ENCODE peak calls at places on chromosomes 1 and 21, in eight cellular contexts. L is NCI-H2107; X is AG08396; I is stomach; T is kidney; G is central memory CD4-positive, alpha-beta T cell; Q is psoas muscle; F is CD4-positive, CD25-positive, alpha-beta regulatory T cell. A is an unnamed sample.

GRCh38 chr1:171576144-171576543 is 45.9 kb upstream of the MYOCOS start:
- DNase-seq in L (no peak), X (no peak), I (no peak), T (no peak), G (no peak), Q (no peak), F (no peak), A (no peak)

GRCh38 chr21:36511484-36512227 is 31.7 kb upstream of the CLDN14 start:
- DNase-seq in L (no peak), X (no peak), I (no peak), T (no peak), G (no peak), Q (no peak), F (no peak), A (no peak)

GRCh38 chr1:10459185-10459584 is 9.4 kb downstream of the CORT start:
- DNase-seq in L (no peak), X (peak; percentile 50), I (no peak), T (no peak), G (no peak), Q (no peak), F (no peak), A (peak; percentile 77)

GRCh38 chr1:177383715-177384114 is 213.0 kb downstream of the BRINP2 start:
- DNase-seq in L (no peak), X (no peak), I (no peak), T (no peak), G (no peak), Q (no peak), F (no peak), A (no peak)

GRCh38 chr21:44951186-44951915 is 11.5 kb downstream of the SLX9 start:
- DNase-seq in L (no peak), X (no peak), I (no peak), T (peak; percentile 57), G (no peak), Q (peak; percentile 15), F (no peak), A (no peak)

GRCh38 chr1:223710179-223711133 is 1.9 kb upstream of the CAPN2 start:
- DNase-seq in L (no peak), X (no peak), I (no peak), T (no peak), G (no peak), Q (no peak), F (no peak), A (no peak)

GRCh38 chr1:94209982-94210381 is 27.4 kb downstream of the ARHGAP29 start:
- DNase-seq in L (no peak), X (no peak), I (no peak), T (no peak), G (no peak), Q (no peak), F (no peak), A (no peak)

GRCh38 chr1:91123773-91124172 is 101.9 kb upstream of the ZNF644 start:
- DNase-seq in L (no peak), X (no peak), I (no peak), T (no peak), G (no peak), Q (no peak), F (no peak), A (no peak)

GRCh38 chr21:16634522-16634914 is 878.3 kb upstream of the CXADR start:
- DNase-seq in L (peak; percentile 79), X (no peak), I (no peak), T (no peak), G (no peak), Q (no peak), F (no peak), A (no peak)

GRCh38 chr1:19647643-19648042 is 3.5 kb downstream of the NBL1 start:
- DNase-seq in L (no peak), X (no peak), I (no peak), T (peak; percentile 38), G (peak; percentile 39), Q (no peak), F (no peak), A (no peak)

GRCh38 chr1:224727851-224728250 is 111.7 kb downstream of the CNIH3 start:
- DNase-seq in L (no peak), X (no peak), I (no peak), T (no peak), G (no peak), Q (no peak), F (no peak), A (no peak)

GRCh38 chr1:89704014-89704413 is 71.1 kb downstream of the LRRC8C start:
- DNase-seq in L (no peak), X (no peak), I (no peak), T (no peak), G (no peak), Q (no peak), F (no peak), A (no peak)

GRCh38 chr1:11594222-11594621 is 60.0 kb downstream of the FBXO2 start:
- DNase-seq in L (no peak), X (peak; percentile 45), I (no peak), T (no peak), G (no peak), Q (no peak), F (no peak), A (peak; percentile 44)